ENCODE peak calls at places on chromosomes 13 and 19, in four cellular contexts. D is stimulated activated CD8-positive, alpha-beta memory T cell treated with anti-CD3 and anti-CD28 coated beads, Interleukin-15, amount 100 ng/mL, for 4 hours; V is T47D; N is cardiac septum. Y is an unnamed sample.

GRCh38 chr19:18057557-18057956 is 29.2 kb downstream of the IL12RB1 start:
- DNase-seq in D (no peak), V (no peak), N (no peak), Y (no peak)

GRCh38 chr13:110228936-110229904 is 77.7 kb downstream of the COL4A1 start:
- DNase-seq in D (no peak), V (no peak), N (no peak), Y (no peak)

GRCh38 chr19:50361290-50362029 is 4.0 kb downstream of the NAPSA start:
- DNase-seq in D (no peak), V (no peak), N (no peak), Y (no peak)

GRCh38 chr13:32829269-32829668 is 187.0 kb upstream of the KL start:
- DNase-seq in D (no peak), V (no peak), N (no peak), Y (no peak)

GRCh38 chr13:111115841-111116500 is 861 bp downstream of the ARHGEF7 start:
- DNase-seq in D (no peak), V (no peak), N (no peak), Y (no peak)

GRCh38 chr13:49667773-49668172 is 23.5 kb downstream of the EBPL start:
- DNase-seq in D (no peak), V (no peak), N (no peak), Y (no peak)

GRCh38 chr13:39448831-39449230 is 154.2 kb downstream of the LHFPL6 start:
- DNase-seq in D (no peak), V (no peak), N (no peak), Y (no peak)

GRCh38 chr13:29497137-29497654 is 98.3 kb downstream of the SLC7A1 start:
- DNase-seq in D (no peak), V (no peak), N (peak; percentile 75), Y (peak; percentile 59)

GRCh38 chr13:50244913-50245574 is 229.8 kb downstream of the KCNRG start:
- DNase-seq in D (peak; percentile 13), V (no peak), N (no peak), Y (no peak)

GRCh38 chr19:54684537-54684936 is 21.8 kb downstream of the LILRB4 start:
- DNase-seq in D (no peak), V (peak; percentile 27), N (no peak), Y (no peak)

GRCh38 chr13:21825801-21826200 is 154.9 kb downstream of the FGF9 start:
- DNase-seq in D (no peak), V (no peak), N (no peak), Y (no peak)

GRCh38 chr13:30396434-30397075 is 25.7 kb upstream of the UBE2L5 start:
- DNase-seq in D (no peak), V (no peak), N (no peak), Y (no peak)

GRCh38 chr13:67726979-67727378 is 496.8 kb upstream of the PCDH9 start:
- DNase-seq in D (no peak), V (no peak), N (no peak), Y (no peak)